ENCODE peak calls at places on chromosomes 13 and 19, in seven cellular contexts. Z is GM12892, E is HepG2, T is K562, G is GM12878, A is H1, M is SK-N-SH. B is an unnamed sample.

GRCh38 chr13:76512676-76513277 is 373.4 kb downstream of the KCTD12 start:
- DNase-seq in M (peak; percentile 11), A (no peak), Z (no peak), E (no peak), T (no peak), G (no peak), B (no peak)

GRCh38 chr19:50838239-50838638 is 4.9 kb upstream of the KLK15 start:
- DNase-seq in E (no peak), G (peak; percentile 25), M (no peak), T (peak; percentile 53), Z (no peak), A (no peak), B (no peak)

GRCh38 chr13:106566682-106567420 is 1.1 kb downstream of the ARGLU1 start:
- DNase-seq in E (peak; percentile 32), A (no peak), T (peak; percentile 69), Z (peak; percentile 47), M (peak; percentile 79), G (no peak), B (peak; percentile 50)

GRCh38 chr19:45117666-45118065 is 24.7 kb downstream of the PPP1R37 start:
- DNase-seq in G (no peak), E (no peak), Z (no peak), T (no peak), A (no peak), M (no peak), B (no peak)

GRCh38 chr19:12778020-12778904 is 2.9 kb upstream of the HOOK2 start:
- DNase-seq in M (peak; percentile 76), G (no peak), A (no peak), T (peak; percentile 55), E (no peak), Z (no peak), B (no peak)

GRCh38 chr19:474126-475078 is 13.6 kb upstream of the SHC2 start:
- DNase-seq in E (no peak), G (no peak), T (no peak), A (no peak), Z (no peak), M (no peak), B (no peak)

GRCh38 chr13:46507978-46508377 is 45.0 kb upstream of the LRCH1 start:
- DNase-seq in M (no peak), E (no peak), G (no peak), T (no peak), Z (no peak), A (no peak), B (no peak)

GRCh38 chr19:43807651-43808050 is 5.4 kb upstream of the LYPD5 start:
- DNase-seq in E (no peak), A (no peak), T (no peak), G (no peak), M (no peak), Z (no peak), B (no peak)

GRCh38 chr19:31066385-31066784 is 282.9 kb downstream of the TSHZ3 start:
- DNase-seq in E (no peak), T (no peak), M (no peak), A (no peak), Z (no peak), G (no peak), B (no peak)

GRCh38 chr13:60398949-60399589 is 2.0 kb downstream of the TDRD3 start:
- DNase-seq in T (peak; percentile 56), G (no peak), M (no peak), Z (no peak), A (no peak), E (no peak), B (no peak)

GRCh38 chr13:109199280-109199679 is 569.9 kb downstream of the MYO16 start:
- DNase-seq in Z (no peak), T (no peak), E (no peak), A (no peak), G (no peak), M (no peak), B (no peak)

GRCh38 chr19:17117250-17117789 is 41.7 kb downstream of the MYO9B start:
- DNase-seq in E (no peak), T (no peak), M (no peak), Z (no peak), G (no peak), A (no peak), B (no peak)

GRCh38 chr19:45632468-45633196 is 6.6 kb downstream of the EML2 start:
- DNase-seq in Z (no peak), A (no peak), G (no peak), M (peak; percentile 96), E (no peak), T (peak; percentile 89), B (no peak)

GRCh38 chr19:46634045-46634655 is 1.9 kb downstream of the GNG8 start:
- DNase-seq in E (no peak), T (peak; percentile 94), M (peak; percentile 90), G (no peak), Z (peak; percentile 88), A (peak; percentile 87), B (peak; percentile 89)

GRCh38 chr13:66519259-66519658 is 710.9 kb downstream of the PCDH9 start:
- DNase-seq in A (no peak), T (no peak), M (peak; percentile 21), Z (no peak), G (no peak), E (no peak), B (no peak)
- TF ChIP-seq TAF1 in A (no peak), T (no peak), M (no peak), Z (no peak), G (no peak), E (no peak), B (no peak)

GRCh38 chr13:110197041-110197440 is 109.9 kb downstream of the COL4A1 start:
- DNase-seq in M (no peak), T (no peak), A (no peak), Z (no peak), E (peak; percentile 72), G (no peak), B (no peak)

GRCh38 chr13:110199046-110199831 is 107.7 kb downstream of the COL4A1 start:
- DNase-seq in G (no peak), Z (no peak), A (no peak), M (no peak), E (no peak), T (no peak), B (no peak)

GRCh38 chr13:110197471-110197870 is 109.5 kb downstream of the COL4A1 start:
- DNase-seq in G (no peak), Z (no peak), A (no peak), T (no peak), E (no peak), M (no peak), B (no peak)

GRCh38 chr13:110201114-110201513 is 105.8 kb downstream of the COL4A1 start:
- DNase-seq in M (no peak), Z (no peak), T (no peak), A (no peak), G (no peak), E (no peak), B (no peak)

DNA sequence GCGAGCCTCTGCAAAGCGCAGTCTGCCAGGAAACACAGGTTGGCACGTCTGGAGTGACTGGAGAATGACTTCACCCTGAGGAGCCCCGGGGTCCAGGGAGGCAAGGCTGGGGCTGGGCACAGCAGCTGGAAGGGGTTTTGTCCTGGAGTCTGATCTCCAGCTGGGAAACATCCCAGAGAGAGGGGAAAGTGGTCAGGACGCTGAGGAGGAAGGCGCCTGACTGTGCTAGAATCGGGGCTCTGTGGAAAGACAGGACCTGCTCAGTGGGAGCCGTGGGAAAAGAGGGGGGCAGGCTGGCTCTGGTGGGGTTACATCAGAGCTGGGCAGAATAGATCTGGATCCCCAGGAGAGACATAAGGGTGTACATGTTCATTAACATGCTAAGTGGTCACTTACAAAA is 106.7 kb downstream of the COL4A1 start:
- DNase-seq in G (no peak), Z (no peak), T (no peak), A (no peak), E (no peak), M (peak; percentile 26), B (no peak)
- TF ChIP-seq POLR2AphosphoS5 in G (no peak), Z (no peak), T (no peak), A (no peak), E (no peak), M (no peak), B (no peak)

DNA sequence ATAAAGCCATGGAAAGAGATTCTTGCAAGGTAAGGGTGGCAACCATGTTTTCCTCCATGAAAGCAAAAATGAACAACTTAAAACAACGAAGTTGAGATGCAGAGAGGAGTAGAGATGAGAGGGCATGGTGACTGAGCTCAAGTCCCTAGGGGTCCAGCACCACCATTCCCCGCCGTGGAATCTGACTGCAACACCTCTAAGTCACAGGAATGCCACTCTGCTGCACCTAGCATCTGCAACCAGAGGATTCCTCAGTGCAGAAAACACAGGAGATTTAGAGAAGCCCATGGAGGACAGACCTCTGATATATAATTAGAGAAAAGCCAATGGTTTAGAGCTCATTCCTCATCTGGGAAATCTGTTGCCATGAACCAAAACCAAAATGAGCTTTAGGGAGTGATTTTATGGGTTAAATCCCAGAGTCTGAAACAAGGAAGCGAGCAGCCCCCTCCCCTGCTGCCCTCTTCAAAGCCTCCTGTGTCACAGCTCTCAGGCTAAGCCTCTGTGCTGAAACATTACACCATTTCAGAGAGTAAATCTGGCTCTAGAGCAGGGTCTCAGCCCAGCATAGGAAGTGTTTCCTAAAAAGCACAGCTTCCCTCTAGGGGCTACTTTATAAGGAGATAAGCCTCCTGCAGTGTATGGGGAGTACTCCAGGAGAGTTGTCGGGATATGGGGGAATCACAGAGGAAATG is 1043.6 kb downstream of the UQCRFS1 start:
- DNase-seq in E (no peak), M (no peak), A (no peak), G (no peak), T (no peak), Z (no peak), B (no peak)
- TF ChIP-seq TAF1 in E (no peak), M (no peak), A (no peak), G (no peak), T (no peak), Z (no peak), B (no peak)

GRCh38 chr19:55578761-55579747 is 1.6 kb downstream of the ZNF579 start:
- DNase-seq in G (no peak), M (no peak), E (no peak), Z (no peak), T (no peak), A (no peak), B (no peak)

GRCh38 chr19:55579766-55580621 is 654 bp downstream of the ZNF579 start:
- DNase-seq in M (peak; percentile 77), E (peak; percentile 16), Z (no peak), A (no peak), T (peak; percentile 50), G (no peak), B (no peak)

GRCh38 chr19:55581828-55582223 is 1.2 kb upstream of the ZNF579 start:
- DNase-seq in Z (no peak), E (peak; percentile 92), M (no peak), A (no peak), G (no peak), T (no peak), B (no peak)

GRCh38 chr19:55581145-55581827 is 638 bp upstream of the ZNF579 start:
- DNase-seq in A (no peak), Z (no peak), G (no peak), M (no peak), E (peak; percentile 20), T (peak; percentile 68), B (no peak)

DNA sequence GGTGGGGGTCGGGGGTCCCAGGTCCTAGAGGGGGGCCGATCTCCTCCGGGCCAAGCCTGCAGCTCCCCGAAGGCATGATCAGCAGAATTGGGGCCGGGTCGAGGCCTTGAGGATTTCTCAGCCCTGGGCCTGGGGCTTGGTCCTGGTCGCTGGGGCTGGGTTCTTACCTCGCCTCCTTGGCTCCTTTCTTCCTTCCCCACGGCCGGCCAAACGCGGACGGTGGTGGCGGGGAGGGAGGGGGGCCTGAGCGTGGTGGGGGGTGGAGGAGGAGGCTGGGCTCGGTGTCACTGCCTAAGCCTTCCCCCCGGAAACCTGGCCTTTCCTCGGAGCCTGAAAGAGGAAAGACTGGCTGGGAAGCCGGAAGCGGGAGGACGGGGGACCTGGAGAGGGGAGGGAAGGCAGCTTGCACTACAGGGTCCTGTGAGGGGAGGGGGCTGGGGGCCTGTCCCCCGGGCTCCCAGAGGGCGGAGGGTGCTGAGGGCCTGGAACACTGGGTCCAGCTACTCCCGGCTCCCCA is at the start of gene ZNF579:
- DNase-seq in M (peak; percentile 95), A (no peak), E (peak; percentile 80), Z (peak; percentile 82), G (peak; percentile 52), T (peak; percentile 93), B (peak; percentile 88)
- TF ChIP-seq POLR2AphosphoS5 in M (peak; percentile 67), A (no peak), E (peak; percentile 33), Z (peak; percentile 39), G (peak; percentile 25), T (peak; percentile 42), B (no peak)